ENCODE peak calls at places on chromosomes 6 and 20, in nine cellular contexts. P, Y, B, Q, E, K, X, I and W are unnamed samples.

GRCh38 chr6:5174756-5175155 is 86.0 kb downstream of the LYRM4 start:
- DNase-seq in P (no peak), Y (no peak), B (no peak), Q (peak), E (no peak), K (no peak), X (no peak), I (no peak), W (no peak)

GRCh38 chr6:34218691-34219090 is 18.0 kb upstream of the HMGA1 start:
- DNase-seq in P (no peak), Y (no peak), B (no peak), Q (no peak), E (no peak), K (no peak), X (no peak), I (no peak), W (no peak)

GRCh38 chr20:38145094-38146075 is 19.7 kb downstream of the TGM2 start:
- DNase-seq in P (no peak), Y (no peak), B (no peak), Q (no peak), E (no peak), K (no peak), X (no peak), I (no peak), W (no peak)

GRCh38 chr6:136466789-136467585 is 83.2 kb downstream of the MAP7 start:
- DNase-seq in P (no peak), Y (no peak), B (no peak), Q (no peak), E (no peak), K (no peak), X (no peak), I (no peak), W (no peak)

GRCh38 chr20:19976595-19977372 is 40.4 kb upstream of the NAA20 start:
- DNase-seq in P (no peak), Y (no peak), B (no peak), Q (peak), E (no peak), K (no peak), X (no peak), I (peak), W (no peak)

GRCh38 chr6:128129679-128130078 is 228.8 kb upstream of the THEMIS start:
- DNase-seq in P (no peak), Y (no peak), B (no peak), Q (no peak), E (no peak), K (no peak), X (no peak), I (no peak), W (no peak)

GRCh38 chr20:33814238-33814712 is 3.1 kb downstream of the CHMP4B start:
- DNase-seq in P (no peak), Y (no peak), B (no peak), Q (no peak), E (no peak), K (no peak), X (peak), I (no peak), W (no peak)

GRCh38 chr20:19212524-19213502 is at the start of gene SLC24A3:
- DNase-seq in P (peak), Y (peak), B (peak), Q (peak), E (no peak), K (no peak), X (peak), I (no peak), W (no peak)

GRCh38 chr20:38748863-38749153 is 548 bp downstream of the ACTR5 start:
- DNase-seq in P (no peak), Y (peak), B (no peak), Q (no peak), E (peak), K (peak), X (peak), I (no peak), W (no peak)

GRCh38 chr6:165835410-165835851 is 172.4 kb upstream of the PDE10A start:
- DNase-seq in P (no peak), Y (no peak), B (no peak), Q (no peak), E (no peak), K (no peak), X (no peak), I (no peak), W (no peak)

GRCh38 chr6:45780523-45780922 is 235.1 kb downstream of the CLIC5 start:
- DNase-seq in P (no peak), Y (no peak), B (no peak), Q (no peak), E (no peak), K (no peak), X (no peak), I (no peak), W (no peak)